ENCODE peak calls at places on chromosomes 4 and X, in four cellular contexts. F is CD8-positive, alpha-beta memory T cell; H is spleen; D is neural progenitor cell. M is an unnamed sample.

GRCh38 chr4:40718571-40718970 is 31.2 kb upstream of the NSUN7 start:
- DNase-seq in F (no peak), H (no peak), D (peak), M (peak)

GRCh38 chr4:130814896-130815295 is 1718.9 kb downstream of the C4orf33 start:
- DNase-seq in F (no peak), D (no peak), H (no peak), M (no peak)

GRCh38 chrX:56794404-56794803 is 65.4 kb downstream of the NBDY start:
- DNase-seq in H (peak), D (no peak), F (no peak), M (peak)

GRCh38 chr4:14054391-14054790 is 426.9 kb upstream of the BOD1L1 start:
- DNase-seq in F (no peak), D (no peak), H (no peak), M (no peak)

GRCh38 chrX:56745019-56745418 is 16.0 kb downstream of the NBDY start:
- DNase-seq in H (no peak), D (no peak), F (no peak), M (no peak)

GRCh38 chr4:155620637-155621036 is 46.0 kb upstream of the GUCY1A1 start:
- DNase-seq in H (no peak), D (no peak), F (no peak), M (no peak)

GRCh38 chrX:132467029-132467428 is 21.8 kb downstream of the MBNL3 start:
- DNase-seq in F (no peak), D (no peak), H (no peak), M (no peak)

GRCh38 chr4:46993075-46994006 is at the start of gene GABRA4:
- DNase-seq in H (no peak), F (no peak), D (peak), M (peak)

GRCh38 chr4:161573836-161574235 is 590.0 kb downstream of the FSTL5 start:
- DNase-seq in H (no peak), F (no peak), D (no peak), M (no peak)

GRCh38 chrX:96837808-96838207 is 45.9 kb upstream of the RPA4 start:
- DNase-seq in D (no peak), F (no peak), H (no peak), M (no peak)

GRCh38 chr4:42048394-42048793 is 58.1 kb downstream of the SLC30A9 start:
- DNase-seq in D (no peak), F (no peak), H (no peak), M (no peak)

GRCh38 chr4:56790566-56791175 is 30.8 kb downstream of the SPINK2 start:
- DNase-seq in F (no peak), D (no peak), H (no peak), M (no peak)

GRCh38 chr4:56786955-56787354 is 34.5 kb downstream of the SPINK2 start:
- DNase-seq in D (peak), F (no peak), H (no peak), M (peak)

GRCh38 chr4:56788081-56788480 is 33.4 kb downstream of the SPINK2 start:
- DNase-seq in F (no peak), D (no peak), H (no peak), M (no peak)

GRCh38 chr4:56787380-56787779 is 34.1 kb downstream of the SPINK2 start:
- DNase-seq in H (no peak), F (no peak), D (peak), M (peak)

GRCh38 chr4:56791316-56791715 is 30.2 kb downstream of the SPINK2 start:
- DNase-seq in D (no peak), H (no peak), F (no peak), M (no peak)
- H3K4me3 ChIP-seq in D (no peak), H (no peak), F (no peak), M (no peak)

DNA sequence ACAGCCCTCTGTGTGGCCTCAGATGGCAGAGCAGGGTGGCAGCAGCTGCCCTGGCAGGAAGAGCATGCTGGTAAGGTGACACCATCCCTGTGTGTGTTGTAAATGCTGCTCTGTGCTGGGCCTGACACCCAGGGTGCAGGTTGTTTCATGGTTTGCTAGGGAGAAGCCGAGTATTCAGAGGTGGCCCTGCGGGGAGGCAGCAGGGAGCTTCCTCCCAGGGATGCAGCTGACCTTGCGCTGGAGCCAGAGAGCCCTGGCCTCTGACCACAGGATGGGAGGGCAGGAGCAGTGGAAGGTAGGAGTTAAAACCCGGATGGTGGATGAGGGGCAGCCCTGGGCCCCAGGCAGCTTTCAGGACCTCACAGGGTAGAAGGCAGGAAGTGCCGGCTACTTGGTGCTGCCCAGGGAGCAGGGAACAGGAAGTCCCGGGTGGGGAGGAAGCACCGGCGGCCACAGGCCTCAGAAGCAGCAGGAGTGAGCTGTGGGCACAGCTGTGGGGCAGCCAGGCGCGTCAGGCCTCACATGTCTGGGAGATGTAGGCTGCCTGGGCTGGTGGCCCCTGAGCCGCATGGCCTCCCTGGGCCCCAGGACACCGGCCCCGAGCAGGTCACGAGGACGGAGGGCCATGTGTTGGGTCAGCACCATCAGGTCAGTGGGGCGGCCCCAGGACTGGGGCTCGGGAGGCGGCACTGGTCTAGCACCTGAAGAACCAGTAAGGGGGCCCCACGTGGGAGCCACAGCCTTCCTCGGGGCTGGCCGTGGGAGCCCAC is 19.1 kb downstream of the SH3BP2 start:
- DNase-seq in F (peak), D (peak), H (peak), M (peak)
- H3K4me3 ChIP-seq in F (peak), D (no peak), H (peak), M (peak)

GRCh38 chr4:83535945-83536648 is at the start of gene GPAT3:
- DNase-seq in D (peak), F (peak), H (peak), M (peak)
- H3K4me3 ChIP-seq in D (peak), F (peak), H (peak), M (peak)

DNA sequence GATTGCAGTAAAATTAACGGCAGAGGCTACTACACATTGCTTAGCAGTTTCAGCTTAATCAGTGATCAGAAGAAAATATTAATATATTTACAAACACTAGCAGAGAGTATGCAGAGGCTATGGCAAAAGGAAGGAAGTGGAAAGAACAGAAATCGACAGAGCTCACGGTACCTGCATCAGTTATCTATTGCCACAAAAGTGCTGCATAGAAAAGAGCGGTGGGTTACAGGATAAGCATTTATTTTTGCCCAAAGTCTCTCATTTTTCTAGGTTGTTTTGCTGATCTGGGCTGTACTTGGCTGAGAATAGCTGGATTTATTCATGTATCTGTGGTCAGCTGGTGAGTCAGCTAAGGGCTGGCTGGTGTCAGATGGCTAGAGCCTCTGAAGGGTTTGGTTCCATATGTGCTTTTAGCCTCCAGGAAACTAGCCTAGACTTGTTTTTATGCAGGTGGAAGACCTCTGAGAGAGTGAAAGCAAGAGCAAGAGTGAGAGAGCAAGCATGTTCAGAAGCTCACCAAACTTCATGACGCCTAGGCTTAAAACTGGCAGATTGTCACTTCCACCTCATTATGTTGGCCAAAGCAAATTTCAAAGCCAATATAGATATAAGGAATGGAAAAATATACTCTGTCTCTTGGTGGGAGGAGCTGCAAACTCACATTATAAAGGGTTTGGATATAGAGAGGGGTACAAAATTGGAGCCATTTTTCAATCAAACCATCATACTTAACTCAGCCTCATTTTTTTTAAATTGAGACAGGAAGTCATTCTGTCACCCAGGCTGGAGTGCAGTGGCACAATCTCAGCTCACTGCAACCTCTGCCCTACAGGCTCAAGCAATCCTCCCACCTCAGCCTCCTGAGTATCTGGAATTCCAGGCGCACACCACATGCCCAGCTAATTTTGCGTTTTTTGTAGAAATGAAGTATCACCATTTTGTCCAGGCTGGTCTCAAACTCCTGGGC is 153.2 kb upstream of the RPL34 start:
- DNase-seq in F (no peak), D (no peak), H (no peak), M (no peak)
- H3K4me3 ChIP-seq in F (peak), D (no peak), H (no peak), M (no peak)

GRCh38 chrX:48090123-48090522 is 18.7 kb upstream of the ZNF630 start:
- DNase-seq in D (no peak), H (no peak), F (no peak), M (no peak)
- H3K4me3 ChIP-seq in D (no peak), H (no peak), F (no peak), M (no peak)

GRCh38 chr4:59814402-59814801 is 1385.7 kb upstream of the ADGRL3 start:
- DNase-seq in D (no peak), F (no peak), H (no peak), M (no peak)

GRCh38 chr4:59818656-59819055 is 1381.5 kb upstream of the ADGRL3 start:
- DNase-seq in D (no peak), H (no peak), F (no peak), M (no peak)
- H3K4me3 ChIP-seq in D (no peak), H (no peak), F (no peak), M (no peak)

GRCh38 chrX:107711521-107712041 is 64.0 kb downstream of the TSC22D3 start:
- DNase-seq in D (no peak), F (no peak), H (peak), M (no peak)
- H3K4me3 ChIP-seq in D (no peak), F (no peak), H (no peak), M (no peak)

M was measured in Peyer's patch.